ENCODE peak calls at places on chromosomes 11 and 22, in ten cellular contexts. X is anterior cingulate cortex, M is neuronal stem cell, F is skeletal muscle cell, O is A549, A is GM04503, H is stomach, I is NCI-H2029 treated with DMSO at 0.1 percent for 48 hours, Q is AG04450, K is C1 segment of cervical spinal cord. L is an unnamed sample.

GRCh38 chr22:24871611-24872205 is 65.7 kb downstream of the SGSM1 start:
- DNase-seq in X (no peak), M (no peak), F (no peak), O (no peak), A (no peak), H (no peak), I (no peak), Q (no peak), K (no peak), L (no peak)

GRCh38 chr22:43310311-43310710 is 32.9 kb downstream of the SCUBE1 start:
- DNase-seq in X (no peak), M (no peak), F (no peak), O (no peak), A (no peak), H (no peak), I (peak; percentile 6), Q (no peak), K (no peak), L (peak; percentile 63)

GRCh38 chr22:27377901-27378300 is 423.7 kb downstream of the MN1 start:
- DNase-seq in X (no peak), M (no peak), F (peak; percentile 6), O (no peak), A (no peak), H (peak; percentile 83), I (peak; percentile 86), Q (no peak), K (no peak), L (peak; percentile 85)

GRCh38 chr22:23763579-23764331 is 965 bp downstream of the C22orf15 start:
- DNase-seq in X (no peak), M (no peak), F (no peak), O (no peak), A (no peak), H (no peak), I (no peak), Q (no peak), K (no peak), L (peak; percentile 74)

GRCh38 chr22:37344735-37345462 is 62.6 kb downstream of the CYTH4 start:
- DNase-seq in X (no peak), M (no peak), F (no peak), O (no peak), A (no peak), H (no peak), I (no peak), Q (no peak), K (no peak), L (no peak)

GRCh38 chr11:45921561-45922424 is 663 bp upstream of the LARGE2 start:
- DNase-seq in X (no peak), M (peak; percentile 65), F (no peak), O (no peak), A (no peak), H (peak; percentile 89), I (peak; percentile 79), Q (no peak), K (no peak), L (peak; percentile 45)

GRCh38 chr22:40320687-40321086 is 25.6 kb upstream of the ADSL start:
- DNase-seq in X (no peak), M (no peak), F (no peak), O (no peak), A (no peak), H (no peak), I (no peak), Q (no peak), K (no peak), L (no peak)

GRCh38 chr11:86639172-86639571 is 33.2 kb downstream of the ME3 start:
- DNase-seq in X (no peak), M (no peak), F (no peak), O (peak; percentile 26), A (no peak), H (no peak), I (no peak), Q (no peak), K (no peak), L (no peak)

GRCh38 chr11:66856496-66857233 is at the start of gene LRFN4:
- DNase-seq in X (no peak), M (no peak), F (no peak), O (peak; percentile 80), A (peak; percentile 29), H (peak; percentile 61), I (no peak), Q (no peak), K (no peak), L (peak; percentile 80)

GRCh38 chr11:67179892-67180490 is 60.9 kb downstream of the KDM2A start:
- DNase-seq in X (no peak), M (no peak), F (no peak), O (no peak), A (no peak), H (no peak), I (no peak), Q (no peak), K (no peak), L (peak; percentile 59)

GRCh38 chr22:49960967-49961600 is 512 bp downstream of the PIM3 start:
- DNase-seq in X (no peak), M (no peak), F (no peak), O (peak; percentile 36), A (no peak), H (peak; percentile 44), I (no peak), Q (no peak), K (no peak), L (no peak)

GRCh38 chr11:30876656-30877371 is 290.7 kb upstream of the MPPED2 start:
- DNase-seq in X (no peak), M (no peak), F (peak; percentile 19), O (no peak), A (no peak), H (no peak), I (no peak), Q (no peak), K (no peak), L (no peak)

GRCh38 chr22:20805972-20806471 is 32.1 kb downstream of the SERPIND1 start:
- DNase-seq in X (no peak), M (no peak), F (no peak), O (no peak), A (no peak), H (no peak), I (no peak), Q (no peak), K (no peak), L (peak; percentile 53)